ENCODE peak calls at places on chromosomes 11 and 22, in six cellular contexts. O is IMR-90, M is H1, W is mesenchymal stem cell, G is trophoblast cell, P is H9. E is an unnamed sample. For H3K27me3, the result is how much of the 10 kb centered on the place peaks cover.

GRCh38 chr11:103994111-103994510 is 42.3 kb upstream of the DDI1 start:
- DNase-seq in O (no peak), M (no peak), W (no peak), G (no peak), P (no peak), E (no peak)

GRCh38 chr11:416757-417621 is 2.2 kb upstream of the SIGIRR start:
- DNase-seq in O (no peak), M (peak), W (peak), G (peak), P (peak), E (no peak)

GRCh38 chr11:83409891-83410290 is 123.7 kb upstream of the CCDC90B start:
- DNase-seq in O (no peak), M (no peak), W (no peak), G (no peak), P (no peak), E (no peak)

GRCh38 chr11:70225629-70226582 is 22.8 kb downstream of the FADD start:
- DNase-seq in O (no peak), M (no peak), W (no peak), G (no peak), P (peak), E (no peak)

GRCh38 chr11:116928102-116928777 is 90.8 kb upstream of the APOA1 start:
- DNase-seq in O (no peak), M (no peak), W (no peak), G (no peak), P (no peak), E (no peak)

GRCh38 chr11:129423426-129423825 is 47.8 kb downstream of the BARX2 start:
- DNase-seq in O (no peak), M (no peak), W (no peak), G (peak), P (no peak), E (no peak)

GRCh38 chr11:44300881-44301855 is 8.8 kb downstream of the ALX4 start:
- DNase-seq in O (no peak), M (no peak), W (peak), G (peak), P (no peak), E (no peak)

GRCh38 chr22:18147791-18148507 is 2.0 kb upstream of the USP18 start:
- DNase-seq in O (no peak), M (no peak), W (no peak), G (no peak), P (no peak), E (no peak)

GRCh38 chr11:113994077-113994954 is 19.4 kb downstream of the HTR3A start:
- DNase-seq in O (no peak), M (no peak), W (peak), G (no peak), P (peak), E (peak)

GRCh38 chr11:108802492-108802891 is 137.6 kb downstream of the DDX10 start:
- DNase-seq in O (no peak), M (no peak), W (no peak), G (no peak), P (no peak), E (no peak)

GRCh38 chr11:15977116-15977515 is 379.2 kb downstream of the SOX6 start:
- DNase-seq in O (no peak), M (no peak), W (no peak), G (no peak), P (no peak), E (no peak)

GRCh38 chr11:121422675-121423074 is 29.4 kb upstream of the SORL1 start:
- DNase-seq in O (no peak), M (no peak), W (no peak), G (no peak), P (no peak), E (no peak)

GRCh38 chr11:70877151-70877550 is 375.2 kb downstream of the SHANK2 start:
- DNase-seq in O (no peak), M (no peak), W (no peak), G (no peak), P (no peak), E (no peak)

GRCh38 chr11:62909107-62909894 is 11.9 kb downstream of the CHRM1 start:
- DNase-seq in O (peak), M (peak), W (peak), G (peak), P (peak), E (peak)

GRCh38 chr11:79437274-79437980 is 3.4 kb downstream of the TENM4 start:
- DNase-seq in O (peak), M (no peak), W (peak), G (peak), P (peak), E (peak)

GRCh38 chr11:128421577-128421976 is 165.8 kb downstream of the ETS1 start:
- DNase-seq in O (peak), M (no peak), W (peak), G (no peak), P (no peak), E (no peak)

GRCh38 chr11:535519-536454 is at the start of gene HRAS:
- DNase-seq in O (peak), M (peak), W (peak), G (peak), P (peak), E (peak)

GRCh38 chr11:68677432-68677831 is 6.9 kb upstream of the GAL start:
- DNase-seq in O (peak), M (peak), W (peak), G (peak), P (peak), E (no peak)

GRCh38 chr11:46075168-46075567 is 46.1 kb downstream of the PHF21A start:
- DNase-seq in O (peak), M (no peak), W (peak), G (no peak), P (no peak), E (no peak)

GRCh38 chr22:37284807-37285355 is 2.6 kb downstream of the CYTH4 start:
- DNase-seq in O (no peak), M (no peak), W (peak), G (peak), P (no peak), E (no peak)

GRCh38 chr11:69213315-69213714 is 57.6 kb downstream of the SMIM38 start:
- DNase-seq in O (peak), M (no peak), W (peak), G (no peak), P (peak), E (no peak)

GRCh38 chr11:119807402-119807801 is 78.4 kb upstream of the NECTIN1 start:
- DNase-seq in O (no peak), M (no peak), W (no peak), G (no peak), P (no peak), E (no peak)

GRCh38 chr11:100777736-100778135 is 90.6 kb downstream of the ARHGAP42 start:
- DNase-seq in O (no peak), M (no peak), W (no peak), G (no peak), P (no peak), E (no peak)

GRCh38 chr11:61334434-61335354 is 1.7 kb downstream of the TKFC start:
- DNase-seq in O (peak), M (no peak), W (peak), G (peak), P (no peak), E (no peak)

GRCh38 chr11:55172734-55173415 is 89.1 kb upstream of the TRIM48 start:
- DNase-seq in O (no peak), M (no peak), W (no peak), G (no peak), P (no peak), E (no peak)

GRCh38 chr11:134565343-134565891 is 153.4 kb upstream of the B3GAT1 start:
- DNase-seq in O (no peak), M (no peak), W (no peak), G (no peak), P (no peak), E (no peak)

GRCh38 chr22:44229809-44230208 is 49.1 kb downstream of the PARVG start:
- DNase-seq in O (no peak), M (no peak), W (no peak), G (no peak), P (no peak), E (no peak)

GRCh38 chr11:1878134-1879031 is 13.3 kb downstream of the PRR33 start:
- DNase-seq in O (no peak), M (no peak), W (no peak), G (no peak), P (no peak), E (no peak)

DNA sequence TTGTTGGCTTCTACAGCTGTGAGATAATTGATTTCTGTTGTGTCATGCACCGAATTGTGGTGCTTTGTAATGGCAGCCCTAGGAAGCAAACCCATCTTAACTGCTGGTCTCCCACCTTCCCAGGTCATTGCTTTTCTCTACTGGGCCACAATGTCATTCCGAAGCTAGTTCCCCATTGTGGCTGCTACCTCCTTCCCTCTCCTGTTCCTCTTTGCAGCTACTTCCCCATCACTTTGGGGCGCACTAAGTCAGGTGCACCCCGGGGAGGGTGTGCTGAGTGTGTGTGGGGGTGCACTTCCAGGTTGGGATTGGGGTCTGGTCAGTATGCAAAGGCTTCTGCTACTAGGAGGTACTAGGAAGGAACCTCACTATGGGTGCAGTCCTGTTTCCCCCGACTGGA is 109.3 kb downstream of the ST3GAL4 start:
- DNase-seq in O (no peak), M (no peak), W (no peak), G (no peak), P (no peak), E (no peak)
- H3K27me3 ChIP-seq in O (under half), M (under half), W (under half), G (under half), P (under half), E (under half)

GRCh38 chr11:125320347-125321122 is 156.0 kb downstream of the PKNOX2 start:
- DNase-seq in O (no peak), M (no peak), W (no peak), G (no peak), P (no peak), E (no peak)
- H2BK120ac ChIP-seq in O (no peak), M (no peak), W (no peak), G (no peak), P (no peak), E (no peak)

GRCh38 chr11:36257351-36257750 is 31.9 kb downstream of the COMMD9 start:
- DNase-seq in O (peak), M (no peak), W (peak), G (peak), P (no peak), E (no peak)

GRCh38 chr11:36254739-36255138 is 34.5 kb downstream of the COMMD9 start:
- DNase-seq in O (peak), M (no peak), W (no peak), G (no peak), P (no peak), E (no peak)

GRCh38 chr11:36261094-36261493 is 28.1 kb downstream of the COMMD9 start:
- DNase-seq in O (no peak), M (no peak), W (no peak), G (no peak), P (no peak), E (no peak)

GRCh38 chr11:36264011-36264410 is 25.2 kb downstream of the COMMD9 start:
- DNase-seq in O (no peak), M (no peak), W (no peak), G (no peak), P (no peak), E (no peak)

DNA sequence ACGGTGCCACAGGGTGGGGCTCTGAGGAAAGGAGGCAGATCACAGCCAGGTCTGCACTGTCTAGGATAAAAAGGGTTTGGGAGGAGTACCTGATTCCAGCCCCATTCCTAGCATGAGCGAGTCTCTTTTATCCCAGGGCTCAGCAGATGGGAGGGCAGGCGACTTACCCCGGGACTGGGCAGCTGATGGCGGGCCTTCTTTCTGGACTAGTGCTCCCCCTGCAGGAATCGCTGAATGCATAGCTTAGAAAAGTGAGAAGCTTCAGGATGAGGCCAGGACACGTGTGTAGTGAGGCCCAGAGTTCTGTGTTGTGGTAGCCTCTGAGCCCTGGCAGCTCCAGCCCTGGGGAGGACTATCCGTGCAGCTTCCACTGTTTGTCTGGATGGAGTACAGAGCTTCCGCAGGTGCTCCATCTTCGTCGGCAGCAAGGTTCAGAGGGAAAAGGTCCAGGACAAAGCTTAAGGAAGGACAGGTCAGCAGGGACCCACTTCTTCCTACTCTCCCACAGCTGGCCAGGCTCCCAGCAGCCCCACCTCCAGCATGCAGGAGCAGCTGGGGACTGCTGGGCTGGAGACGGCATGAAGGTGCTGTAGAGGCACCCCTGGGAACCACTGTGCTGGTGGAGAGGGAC is 30.4 kb downstream of the COMMD9 start:
- DNase-seq in O (peak), M (peak), W (peak), G (peak), P (peak), E (peak)
- H2AFZ ChIP-seq in O (peak), M (no peak), W (no peak), G (no peak), P (no peak), E (no peak)

DNA sequence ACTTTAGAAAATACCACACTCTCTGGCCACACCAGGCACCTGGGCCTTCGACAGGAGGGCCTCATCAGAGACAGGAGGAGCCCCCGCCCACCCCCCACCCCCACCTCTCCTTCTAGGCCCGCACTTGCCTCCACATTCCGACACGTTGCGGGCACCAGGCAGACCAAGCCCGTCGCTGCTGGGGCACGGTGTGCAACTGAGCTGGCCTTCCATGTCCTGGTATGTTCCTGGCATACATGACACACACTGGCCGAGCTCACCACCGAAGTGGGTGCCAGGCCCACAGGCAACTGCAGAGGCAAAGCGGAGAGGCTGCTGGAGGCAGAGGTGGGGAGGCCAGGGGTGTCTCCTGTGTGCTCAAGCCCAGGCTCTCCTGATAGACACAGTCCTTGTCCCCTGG is 27.0 kb upstream of the TTLL12 start:
- DNase-seq in O (no peak), M (no peak), W (no peak), G (no peak), P (no peak), E (no peak)
- H3K27me3 ChIP-seq in O (under half), M (under half), W (under half), G (under half), P (under half), E (under half)

GRCh38 chr11:115489466-115489865 is 14.7 kb downstream of the CADM1 start:
- DNase-seq in O (no peak), M (no peak), W (no peak), G (no peak), P (no peak), E (no peak)
- H2BK120ac ChIP-seq in O (peak), M (no peak), W (no peak), G (peak), P (no peak), E (no peak)

DNA sequence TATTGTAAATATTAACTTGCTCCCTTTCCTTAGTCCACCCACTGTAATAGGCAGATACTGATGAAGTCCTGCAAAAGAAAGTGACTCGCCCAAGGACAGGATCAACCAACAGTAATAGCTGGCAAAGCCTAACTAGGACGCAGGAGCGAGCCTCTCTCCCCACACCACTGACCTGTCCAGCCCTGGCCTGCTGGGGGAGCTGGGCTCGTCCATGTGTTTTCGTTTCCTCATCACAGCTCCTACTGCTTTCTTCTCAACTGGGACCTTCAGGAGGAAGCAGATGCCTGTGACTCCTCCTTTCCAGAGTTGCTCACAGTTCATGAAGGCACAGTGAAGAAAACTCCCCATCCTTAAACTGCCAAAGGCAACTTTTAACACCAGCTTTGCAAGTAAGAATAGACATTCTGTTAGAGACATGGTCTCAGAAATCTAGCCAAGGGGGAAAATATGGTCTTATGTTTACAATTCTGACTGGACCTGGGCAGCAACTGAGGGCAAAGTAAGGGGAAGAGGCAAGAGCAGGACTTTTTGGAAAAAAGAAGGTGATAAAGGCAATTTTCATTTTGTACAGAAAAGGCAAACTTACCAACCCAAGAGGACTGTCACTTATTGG is 11.6 kb upstream of the GPHA2 start:
- DNase-seq in O (no peak), M (no peak), W (no peak), G (no peak), P (no peak), E (no peak)
- H2AFZ ChIP-seq in O (no peak), M (peak), W (no peak), G (no peak), P (peak), E (no peak)

GRCh38 chr11:76322593-76323341 is 58.2 kb downstream of the THAP12 start:
- DNase-seq in O (no peak), M (no peak), W (no peak), G (peak), P (no peak), E (no peak)
- H3K27me3 ChIP-seq in O (under half), M (under half), W (under half), G (under half), P (under half), E (under half)

GRCh38 chr11:57144531-57145320 is 37.0 kb upstream of the LRRC55 start:
- DNase-seq in O (no peak), M (no peak), W (no peak), G (no peak), P (no peak), E (no peak)
- H2BK120ac ChIP-seq in O (no peak), M (no peak), W (no peak), G (no peak), P (no peak), E (no peak)

GRCh38 chr22:46054878-46055158 is 77.9 kb upstream of the WNT7B start:
- DNase-seq in O (no peak), M (no peak), W (no peak), G (no peak), P (no peak), E (no peak)

GRCh38 chr22:46054091-46054877 is 77.3 kb upstream of the WNT7B start:
- DNase-seq in O (peak), M (no peak), W (no peak), G (no peak), P (no peak), E (no peak)

GRCh38 chr22:46052801-46053562 is 76.0 kb upstream of the WNT7B start:
- DNase-seq in O (no peak), M (no peak), W (no peak), G (no peak), P (no peak), E (no peak)

GRCh38 chr22:46052331-46052771 is 75.4 kb upstream of the WNT7B start:
- DNase-seq in O (no peak), M (no peak), W (no peak), G (no peak), P (no peak), E (no peak)

GRCh38 chr22:46053563-46054090 is 76.7 kb upstream of the WNT7B start:
- DNase-seq in O (peak), M (no peak), W (no peak), G (no peak), P (no peak), E (no peak)
- H2AFZ ChIP-seq in O (peak), M (no peak), W (no peak), G (no peak), P (no peak), E (no peak)

E was measured in neuronal stem cell.